ENCODE peak calls at places on chromosomes 7 and 10, in four cellular contexts. S, D, U and H are unnamed samples.

GRCh38 chr10:11647676-11648075 is 36.2 kb upstream of the USP6NL start:
- DNase-seq in D (peak; percentile 7), U (no peak), S (no peak), H (no peak)

GRCh38 chr7:129514683-129515082 is 12.4 kb downstream of the SMKR1 start:
- DNase-seq in D (no peak), S (no peak), U (peak; percentile 24), H (no peak)

GRCh38 chr10:117418121-117418520 is 42.9 kb upstream of the PDZD8 start:
- DNase-seq in S (no peak), D (no peak), U (no peak), H (no peak)

GRCh38 chr10:69406816-69407580 is 9.7 kb downstream of the TACR2 start:
- DNase-seq in S (no peak), U (no peak), D (no peak), H (no peak)

GRCh38 chr10:92183199-92183598 is 107.7 kb downstream of the CPEB3 start:
- DNase-seq in U (no peak), S (no peak), D (no peak), H (no peak)

GRCh38 chr10:3067045-3067858 is at the start of gene PFKP:
- DNase-seq in S (no peak), U (no peak), D (no peak), H (peak; percentile 53)

GRCh38 chr10:3948843-3949242 is 163.8 kb upstream of the KLF6 start:
- DNase-seq in U (peak; percentile 79), D (peak; percentile 80), S (no peak), H (no peak)

GRCh38 chr10:103021150-103021896 is 103.2 kb downstream of the CNNM2 start:
- DNase-seq in D (no peak), S (no peak), U (no peak), H (no peak)

GRCh38 chr10:5625992-5626777 is 40.2 kb downstream of the ASB13 start:
- DNase-seq in S (no peak), U (no peak), D (no peak), H (peak; percentile 26)

GRCh38 chr7:70833726-70834125 is 298.2 kb upstream of the GALNT17 start:
- DNase-seq in U (peak; percentile 69), S (no peak), D (no peak), H (no peak)

DNA sequence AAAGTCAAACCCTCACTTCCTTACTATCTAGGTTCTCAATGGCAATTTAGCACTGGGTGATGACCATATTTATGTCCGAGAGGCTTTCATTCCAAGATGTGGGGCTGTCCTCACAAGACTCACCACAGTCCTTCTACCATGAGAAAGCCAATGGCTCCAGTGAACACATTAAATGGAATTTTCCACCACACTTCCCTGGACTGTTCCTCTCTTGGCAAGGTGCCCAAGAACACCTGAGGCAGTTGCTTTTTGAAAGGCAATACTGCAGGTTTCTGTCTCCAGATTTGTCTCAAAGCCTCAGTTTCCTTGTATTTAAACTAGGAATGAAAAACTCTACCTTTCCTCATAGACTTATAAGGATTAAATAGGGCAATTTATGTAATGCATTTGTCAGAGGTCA is 24.2 kb downstream of the AFAP1L2 start:
- DNase-seq in S (no peak), D (no peak), U (no peak), H (no peak)
- H3K4me1 ChIP-seq in S (no peaks in the 10 kb centered on the region), D (no peaks in the 10 kb centered on the region), U (no peaks in the 10 kb centered on the region), H (no peaks in the 10 kb centered on the region)

GRCh38 chr7:6320791-6321190 is 48.4 kb upstream of the CYTH3 start:
- DNase-seq in D (no peak), S (no peak), U (no peak), H (no peak)

GRCh38 chr7:6310594-6310993 is 38.2 kb upstream of the CYTH3 start:
- DNase-seq in S (no peak), U (no peak), D (no peak), H (no peak)

GRCh38 chr7:6315786-6316185 is 43.4 kb upstream of the CYTH3 start:
- DNase-seq in D (no peak), U (no peak), S (no peak), H (no peak)
- H3K4me1 ChIP-seq in D (peaks cover 4% of the 10 kb centered on the region), U (peaks cover 7% of the 10 kb centered on the region), S (no peaks in the 10 kb centered on the region), H (no peaks in the 10 kb centered on the region)

DNA sequence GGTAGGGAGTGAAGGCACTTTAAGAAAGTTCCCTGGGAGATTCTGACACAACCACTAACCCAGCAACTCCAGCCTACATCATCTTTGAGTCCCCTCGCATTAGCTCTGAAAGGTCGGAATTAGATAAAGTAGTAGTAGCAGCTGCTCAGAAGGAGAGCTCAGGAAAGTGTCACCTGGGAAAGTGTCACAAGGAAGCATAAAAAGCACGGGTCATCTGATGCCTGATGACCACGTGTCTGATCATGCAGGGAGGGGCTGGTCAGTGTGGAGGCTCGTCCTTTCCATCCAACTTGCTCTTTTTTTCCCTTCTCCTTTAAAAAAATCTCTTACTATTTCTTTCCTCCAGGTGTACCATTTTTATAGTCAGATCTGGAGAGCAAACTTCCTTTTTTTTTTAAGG is 47.1 kb upstream of the PDCD4 start:
- DNase-seq in S (no peak), D (no peak), U (no peak), H (no peak)
- H3K4me1 ChIP-seq in S (peaks cover 23% of the 10 kb centered on the region), D (no peaks in the 10 kb centered on the region), U (peaks cover 7% of the 10 kb centered on the region), H (peaks cover 35% of the 10 kb centered on the region)

GRCh38 chr7:43649755-43650274 is 66.9 kb downstream of the STK17A start:
- DNase-seq in U (peak; percentile 50), D (no peak), S (no peak), H (no peak)

GRCh38 chr7:43653466-43653865 is 70.6 kb downstream of the STK17A start:
- DNase-seq in S (no peak), D (no peak), U (no peak), H (no peak)

GRCh38 chr7:43650457-43651052 is 67.6 kb downstream of the STK17A start:
- DNase-seq in S (no peak), U (peak; percentile 92), D (peak; percentile 60), H (no peak)

GRCh38 chr7:43653891-43654504 is 71.1 kb downstream of the STK17A start:
- DNase-seq in S (no peak), U (no peak), D (no peak), H (no peak)

DNA sequence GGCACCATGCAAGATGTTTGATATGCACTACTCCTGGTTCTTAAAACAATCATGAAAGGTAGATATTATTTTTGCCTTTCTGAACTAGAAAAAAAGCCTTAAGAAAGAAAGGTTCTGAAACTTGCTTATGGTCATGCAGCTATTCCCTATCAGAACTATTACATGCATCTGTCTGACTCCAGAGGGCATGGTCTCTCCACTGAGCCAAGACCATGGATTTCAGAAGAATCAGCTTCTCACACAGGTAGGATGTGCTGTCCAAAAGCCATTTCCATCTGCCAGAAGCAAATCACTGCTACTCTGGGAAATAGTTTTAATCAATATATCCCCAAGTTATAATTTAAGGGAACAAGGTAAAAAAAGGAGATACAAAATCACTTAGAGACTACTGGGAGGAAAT is 69.5 kb downstream of the STK17A start:
- DNase-seq in S (no peak), D (peak; percentile 32), U (peak; percentile 40), H (no peak)
- H3K4me1 ChIP-seq in S (peaks cover 17% of the 10 kb centered on the region), D (peaks cover 39% of the 10 kb centered on the region), U (peaks cover 28% of the 10 kb centered on the region), H (peaks cover 4% of the 10 kb centered on the region)

DNA sequence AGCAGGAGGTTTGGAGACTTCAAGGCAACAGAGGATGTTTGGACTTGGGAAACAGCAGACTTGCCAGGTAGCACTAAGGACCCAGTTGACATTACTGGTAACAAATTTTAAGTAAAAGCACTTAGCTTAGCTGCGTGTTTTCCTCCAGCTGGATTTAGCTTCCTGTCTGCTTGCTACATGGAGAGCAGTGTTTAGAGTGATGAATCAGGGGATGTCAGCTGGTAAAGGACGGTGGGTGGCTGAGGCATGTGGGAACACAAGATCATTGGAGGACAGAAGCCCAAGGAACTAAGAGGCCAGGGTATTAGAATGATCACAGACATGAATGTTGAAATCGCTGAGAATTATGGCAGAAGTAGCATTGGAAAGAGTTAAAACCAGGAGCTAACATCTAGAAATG is 34.2 kb downstream of the CALD1 start:
- DNase-seq in D (peak; percentile 71), S (no peak), U (peak; percentile 87), H (no peak)
- H3K4me1 ChIP-seq in D (peaks cover 17% of the 10 kb centered on the region), S (peaks cover 40% of the 10 kb centered on the region), U (peaks cover 26% of the 10 kb centered on the region), H (no peaks in the 10 kb centered on the region)

DNA sequence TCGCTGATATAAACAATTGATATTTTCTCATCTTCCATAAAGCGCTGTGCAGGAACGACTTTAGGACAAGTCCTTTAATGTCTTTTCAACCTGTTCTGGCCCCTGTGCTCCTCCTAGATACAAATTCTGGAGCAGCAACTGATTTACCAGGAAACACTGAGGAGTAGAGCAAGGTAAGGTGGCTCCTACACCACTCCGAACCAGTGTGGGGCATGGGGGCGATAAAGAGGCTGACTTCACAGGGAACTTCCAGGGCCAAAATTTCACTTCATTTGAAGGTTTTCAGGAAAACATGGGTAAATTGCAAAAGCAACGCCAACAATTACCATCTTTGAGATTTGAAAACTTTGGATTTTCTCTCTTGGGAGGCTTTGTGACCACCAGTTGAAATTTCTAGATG is 118.6 kb downstream of the FAM107B start:
- DNase-seq in U (no peak), S (no peak), D (no peak), H (no peak)
- H3K4me1 ChIP-seq in U (peaks cover 10% of the 10 kb centered on the region), S (no peaks in the 10 kb centered on the region), D (peaks cover 2% of the 10 kb centered on the region), H (no peaks in the 10 kb centered on the region)

DNA sequence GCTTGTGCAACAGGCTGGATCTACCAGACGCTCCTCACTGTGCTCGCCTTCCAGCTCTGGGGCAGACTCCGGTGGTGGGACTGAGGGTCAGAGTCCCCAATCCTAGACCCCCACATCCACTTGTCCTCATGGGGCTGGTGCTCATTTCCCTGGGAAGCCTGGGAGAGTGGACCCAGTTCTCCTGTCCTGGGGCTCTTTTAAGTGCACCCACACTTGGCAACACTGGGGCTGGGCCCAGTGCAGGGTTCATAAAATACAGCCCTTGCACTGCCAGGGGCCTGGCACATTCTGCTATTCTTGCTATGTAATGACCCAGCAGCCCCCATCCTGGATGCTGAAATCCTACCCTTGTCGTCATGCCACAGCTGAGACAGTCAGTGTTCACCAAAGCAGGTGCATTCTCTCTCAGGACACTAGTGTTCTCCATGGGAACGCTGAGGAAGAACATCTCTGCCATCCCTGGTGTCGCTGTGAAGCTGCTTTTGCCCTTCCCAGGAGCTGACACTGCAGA is 65.8 kb downstream of the MKI67 start:
- DNase-seq in S (no peak), D (no peak), U (no peak), H (no peak)
- H3K4me1 ChIP-seq in S (no peaks in the 10 kb centered on the region), D (peaks cover 5% of the 10 kb centered on the region), U (peaks cover 6% of the 10 kb centered on the region), H (no peaks in the 10 kb centered on the region)

GRCh38 chr7:150404172-150404784 is 25.1 kb downstream of the ZNF775 start:
- DNase-seq in S (no peak), D (no peak), U (no peak), H (no peak)

GRCh38 chr7:150405584-150406310 is 26.6 kb downstream of the ZNF775 start:
- DNase-seq in D (no peak), S (no peak), U (peak; percentile 27), H (no peak)

GRCh38 chr7:150406311-150406564 is 27.1 kb downstream of the ZNF775 start:
- DNase-seq in U (no peak), S (no peak), D (no peak), H (no peak)

GRCh38 chr7:150403376-150404171 is 24.4 kb downstream of the ZNF775 start:
- DNase-seq in D (no peak), S (no peak), U (no peak), H (no peak)

DNA sequence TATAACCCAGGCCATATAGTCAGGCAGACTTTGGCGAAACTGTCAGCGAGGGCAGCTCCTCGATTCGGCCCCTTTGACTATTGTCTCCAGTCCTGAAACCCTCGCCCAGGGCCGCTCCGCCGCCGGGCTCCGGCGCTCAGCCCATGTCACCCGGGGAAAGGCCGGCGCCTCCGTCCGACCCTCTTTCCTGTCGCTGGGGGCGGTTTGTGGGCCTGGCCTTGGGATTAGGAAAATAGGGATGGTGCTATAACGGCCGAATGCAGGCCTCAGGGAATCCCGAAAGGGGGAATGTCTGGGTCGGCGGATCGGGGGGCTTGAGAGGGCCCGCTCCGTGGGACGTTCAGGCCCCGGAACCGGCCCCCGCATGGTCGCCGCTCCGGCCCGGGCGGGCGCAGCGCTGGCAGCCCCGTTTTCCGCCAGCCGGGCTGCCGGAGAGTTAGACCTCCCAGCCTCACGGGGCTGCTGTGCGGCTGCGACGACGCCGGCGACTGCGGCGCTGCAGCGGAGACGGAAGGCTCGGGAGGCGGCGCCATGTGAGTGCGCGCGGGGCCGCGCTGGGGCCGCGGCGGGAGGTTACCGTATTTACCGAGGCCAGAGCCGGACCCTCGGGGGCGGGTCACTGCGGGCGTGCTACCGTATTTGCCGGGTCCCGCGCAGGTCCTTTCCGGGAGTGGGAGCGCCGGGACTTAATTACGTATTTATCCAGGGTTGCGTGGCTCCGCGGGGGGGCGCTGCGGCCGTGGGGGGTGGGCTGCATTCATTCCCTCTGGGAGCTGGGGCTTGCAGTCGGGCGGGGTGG is 25.9 kb downstream of the ZNF775 start:
- DNase-seq in S (peak; percentile 88), D (peak; percentile 92), U (peak; percentile 85), H (peak; percentile 75)
- H3K4me1 ChIP-seq in S (peaks cover 3% of the 10 kb centered on the region), D (peaks cover 8% of the 10 kb centered on the region), U (peaks cover 23% of the 10 kb centered on the region), H (peaks cover 12% of the 10 kb centered on the region)